ENCODE peak calls at places on chromosomes 2 and 18, in five cellular contexts. One of them, this sample, is unnamed.

GRCh38 chr2:119438128-119438656 is 6.5 kb downstream of the TMEM37 start:
- DNase-seq in mesendoderm: no peak
- DNase-seq in fibroblast of lung: no peak
- DNase-seq in astrocyte: no peak
- DNase-seq in H1: no peak
- DNase-seq in this sample: no peak

GRCh38 chr2:191013876-191014652 is at the start of gene STAT1:
- DNase-seq in mesendoderm: peak
- DNase-seq in fibroblast of lung: peak
- DNase-seq in astrocyte: peak
- DNase-seq in H1: no peak
- DNase-seq in this sample: peak

GRCh38 chr18:30387401-30387800 is 655.1 kb downstream of the DSC3 start:
- DNase-seq in mesendoderm: peak
- DNase-seq in fibroblast of lung: no peak
- DNase-seq in astrocyte: no peak
- DNase-seq in H1: no peak
- DNase-seq in this sample: no peak

GRCh38 chr2:95345415-95346235 is 48.5 kb downstream of the KCNIP3 start:
- DNase-seq in mesendoderm: peak
- DNase-seq in fibroblast of lung: peak
- DNase-seq in astrocyte: peak
- DNase-seq in H1: peak
- DNase-seq in this sample: peak

GRCh38 chr2:20571644-20572215 is 79.2 kb downstream of the HS1BP3 start:
- DNase-seq in mesendoderm: no peak
- DNase-seq in fibroblast of lung: no peak
- DNase-seq in astrocyte: no peak
- DNase-seq in H1: no peak
- DNase-seq in this sample: no peak

GRCh38 chr2:192813341-192813740 is 618.6 kb upstream of the TMEFF2 start:
- DNase-seq in mesendoderm: no peak
- DNase-seq in fibroblast of lung: no peak
- DNase-seq in astrocyte: no peak
- DNase-seq in H1: no peak
- DNase-seq in this sample: no peak

GRCh38 chr2:138209009-138209408 is 244.7 kb downstream of the HNMT start:
- DNase-seq in mesendoderm: no peak
- DNase-seq in fibroblast of lung: peak
- DNase-seq in astrocyte: peak
- DNase-seq in H1: no peak
- DNase-seq in this sample: no peak

GRCh38 chr2:102488063-102488462 is 15.0 kb downstream of the SLC9A4 start:
- DNase-seq in mesendoderm: peak
- DNase-seq in fibroblast of lung: peak
- DNase-seq in astrocyte: peak
- DNase-seq in H1: no peak
- DNase-seq in this sample: no peak

GRCh38 chr2:98908909-98909308 is 27.1 kb downstream of the CRACDL start:
- DNase-seq in mesendoderm: no peak
- DNase-seq in fibroblast of lung: peak
- DNase-seq in astrocyte: peak
- DNase-seq in H1: no peak
- DNase-seq in this sample: no peak

GRCh38 chr18:58535340-58536186 is 93.3 kb downstream of the ALPK2 start:
- DNase-seq in mesendoderm: no peak
- DNase-seq in fibroblast of lung: peak
- DNase-seq in astrocyte: peak
- DNase-seq in H1: no peak
- DNase-seq in this sample: no peak

GRCh38 chr2:165275932-165276331 is 36.7 kb downstream of the SCN2A start:
- DNase-seq in mesendoderm: no peak
- DNase-seq in fibroblast of lung: no peak
- DNase-seq in astrocyte: no peak
- DNase-seq in H1: no peak
- DNase-seq in this sample: no peak

GRCh38 chr2:105812180-105813044 is 67.7 kb downstream of the NCK2 start:
- DNase-seq in mesendoderm: no peak
- DNase-seq in fibroblast of lung: peak
- DNase-seq in astrocyte: peak
- DNase-seq in H1: no peak
- DNase-seq in this sample: no peak

GRCh38 chr2:740446-741293 is 63.5 kb upstream of the TMEM18 start:
- DNase-seq in mesendoderm: peak
- DNase-seq in fibroblast of lung: peak
- DNase-seq in astrocyte: peak
- DNase-seq in H1: peak
- DNase-seq in this sample: no peak

GRCh38 chr2:190408538-190409271 is 550 bp downstream of the MFSD6 start:
- DNase-seq in mesendoderm: peak
- DNase-seq in fibroblast of lung: peak
- DNase-seq in astrocyte: peak
- DNase-seq in H1: no peak
- DNase-seq in this sample: peak

GRCh38 chr2:38301969-38302702 is 74.9 kb downstream of the ATL2 start:
- DNase-seq in mesendoderm: peak
- DNase-seq in fibroblast of lung: no peak
- DNase-seq in astrocyte: no peak
- DNase-seq in H1: no peak
- DNase-seq in this sample: no peak

GRCh38 chr2:197969391-197969893 is 165.0 kb downstream of the PLCL1 start:
- DNase-seq in mesendoderm: no peak
- DNase-seq in fibroblast of lung: peak
- DNase-seq in astrocyte: peak
- DNase-seq in H1: no peak
- DNase-seq in this sample: no peak

GRCh38 chr2:100013892-100014677 is 128.3 kb downstream of the AFF3 start:
- DNase-seq in mesendoderm: peak
- DNase-seq in fibroblast of lung: peak
- DNase-seq in astrocyte: peak
- DNase-seq in H1: peak
- DNase-seq in this sample: no peak

GRCh38 chr2:46885376-46885775 is 30.2 kb downstream of the MCFD2 start:
- DNase-seq in mesendoderm: no peak
- DNase-seq in fibroblast of lung: peak
- DNase-seq in astrocyte: peak
- DNase-seq in H1: no peak
- DNase-seq in this sample: no peak

GRCh38 chr2:226873826-226874225 is 38.0 kb downstream of the RHBDD1 start:
- DNase-seq in mesendoderm: no peak
- DNase-seq in fibroblast of lung: no peak
- DNase-seq in astrocyte: no peak
- DNase-seq in H1: no peak
- DNase-seq in this sample: no peak

GRCh38 chr2:189096769-189097447 is 82.7 kb downstream of the COL5A2 start:
- DNase-seq in mesendoderm: peak
- DNase-seq in fibroblast of lung: peak
- DNase-seq in astrocyte: peak
- DNase-seq in H1: no peak
- DNase-seq in this sample: no peak

GRCh38 chr2:11446733-11447248 is 19.2 kb downstream of the E2F6 start:
- DNase-seq in mesendoderm: peak
- DNase-seq in fibroblast of lung: peak
- DNase-seq in astrocyte: peak
- DNase-seq in H1: peak
- DNase-seq in this sample: no peak

GRCh38 chr2:176642074-176642473 is 372.8 kb downstream of the MTX2 start:
- DNase-seq in mesendoderm: no peak
- DNase-seq in fibroblast of lung: peak
- DNase-seq in astrocyte: peak
- DNase-seq in H1: no peak
- DNase-seq in this sample: no peak

GRCh38 chr2:319059-319600 is 31.2 kb upstream of the ALKAL2 start:
- DNase-seq in mesendoderm: no peak
- DNase-seq in fibroblast of lung: no peak
- DNase-seq in astrocyte: no peak
- DNase-seq in H1: no peak
- DNase-seq in this sample: no peak

GRCh38 chr2:55618025-55618648 is 715 bp upstream of the PPP4R3B start:
- DNase-seq in mesendoderm: peak
- DNase-seq in fibroblast of lung: peak
- DNase-seq in astrocyte: peak
- DNase-seq in H1: no peak
- DNase-seq in this sample: no peak

GRCh38 chr2:20351555-20352229 is 1.0 kb upstream of the PUM2 start:
- DNase-seq in mesendoderm: peak
- DNase-seq in fibroblast of lung: no peak
- DNase-seq in astrocyte: no peak
- DNase-seq in H1: no peak
- DNase-seq in this sample: no peak

GRCh38 chr18:48609820-48610815 is 71.3 kb downstream of the CTIF start:
- DNase-seq in mesendoderm: no peak
- DNase-seq in fibroblast of lung: peak
- DNase-seq in astrocyte: no peak
- DNase-seq in H1: no peak
- DNase-seq in this sample: peak

GRCh38 chr2:102082591-102083586 is 59.7 kb upstream of the IL1R1 start:
- DNase-seq in mesendoderm: no peak
- DNase-seq in fibroblast of lung: peak
- DNase-seq in astrocyte: peak
- DNase-seq in H1: no peak
- DNase-seq in this sample: no peak

GRCh38 chr2:86011449-86011941 is 94.2 kb downstream of the POLR1A start:
- DNase-seq in mesendoderm: no peak
- DNase-seq in fibroblast of lung: no peak
- DNase-seq in astrocyte: no peak
- DNase-seq in H1: no peak
- DNase-seq in this sample: peak

GRCh38 chr18:23183356-23184150 is 48.3 kb downstream of the CABLES1 start:
- DNase-seq in mesendoderm: no peak
- DNase-seq in fibroblast of lung: peak
- DNase-seq in astrocyte: peak
- DNase-seq in H1: no peak
- DNase-seq in this sample: no peak

GRCh38 chr2:63814114-63814513 is 27.6 kb upstream of the UGP2 start:
- DNase-seq in mesendoderm: no peak
- DNase-seq in fibroblast of lung: peak
- DNase-seq in astrocyte: no peak
- DNase-seq in H1: no peak
- DNase-seq in this sample: no peak

GRCh38 chr2:14064346-14064745 is 568.2 kb upstream of the LRATD1 start:
- DNase-seq in mesendoderm: no peak
- DNase-seq in fibroblast of lung: no peak
- DNase-seq in astrocyte: no peak
- DNase-seq in H1: no peak
- DNase-seq in this sample: no peak

GRCh38 chr2:200039847-200040246 is 84.5 kb downstream of the MAIP1 start:
- DNase-seq in mesendoderm: no peak
- DNase-seq in fibroblast of lung: peak
- DNase-seq in astrocyte: peak
- DNase-seq in H1: no peak
- DNase-seq in this sample: no peak

GRCh38 chr2:46781468-46782189 is 134.0 kb downstream of the MCFD2 start:
- DNase-seq in mesendoderm: no peak
- DNase-seq in fibroblast of lung: no peak
- DNase-seq in astrocyte: no peak
- DNase-seq in H1: no peak
- DNase-seq in this sample: no peak

GRCh38 chr2:164189851-164190250 is 431.4 kb downstream of the GRB14 start:
- DNase-seq in mesendoderm: no peak
- DNase-seq in fibroblast of lung: peak
- DNase-seq in astrocyte: peak
- DNase-seq in H1: no peak
- DNase-seq in this sample: no peak

GRCh38 chr2:121283670-121284245 is 1.2 kb downstream of the TFCP2L1 start:
- DNase-seq in mesendoderm: peak
- DNase-seq in fibroblast of lung: no peak
- DNase-seq in astrocyte: no peak
- DNase-seq in H1: no peak
- DNase-seq in this sample: no peak
- H3K4me3 ChIP-seq in mesendoderm: no peak
- H3K4me3 ChIP-seq in fibroblast of lung: no peak
- H3K4me3 ChIP-seq in astrocyte: no peak
- H3K4me3 ChIP-seq in H1: no peak
- H3K4me3 ChIP-seq in this sample: peak

GRCh38 chr2:218406209-218406948 is 6.7 kb downstream of the CTDSP1 start:
- DNase-seq in mesendoderm: peak
- DNase-seq in fibroblast of lung: peak
- DNase-seq in astrocyte: peak
- DNase-seq in H1: peak
- DNase-seq in this sample: peak

GRCh38 chr2:218405365-218406208 is 5.9 kb downstream of the CTDSP1 start:
- DNase-seq in mesendoderm: peak
- DNase-seq in fibroblast of lung: no peak
- DNase-seq in astrocyte: no peak
- DNase-seq in H1: no peak
- DNase-seq in this sample: peak

GRCh38 chr2:218403810-218404209 is 4.1 kb downstream of the CTDSP1 start:
- DNase-seq in mesendoderm: no peak
- DNase-seq in fibroblast of lung: no peak
- DNase-seq in astrocyte: no peak
- DNase-seq in H1: no peak
- DNase-seq in this sample: no peak

GRCh38 chr2:218402911-218403411 is 3.3 kb downstream of the CTDSP1 start:
- DNase-seq in mesendoderm: no peak
- DNase-seq in fibroblast of lung: no peak
- DNase-seq in astrocyte: no peak
- DNase-seq in H1: no peak
- DNase-seq in this sample: no peak

GRCh38 chr2:218404351-218405145 is 4.9 kb downstream of the CTDSP1 start:
- DNase-seq in mesendoderm: no peak
- DNase-seq in fibroblast of lung: no peak
- DNase-seq in astrocyte: no peak
- DNase-seq in H1: no peak
- DNase-seq in this sample: no peak
- H3K27ac ChIP-seq in mesendoderm: no peak
- H3K27ac ChIP-seq in fibroblast of lung: peak
- H3K27ac ChIP-seq in astrocyte: no peak
- H3K27ac ChIP-seq in H1: no peak
- H3K27ac ChIP-seq in this sample: peak

GRCh38 chr2:144511222-144511855 is 8.6 kb downstream of the ZEB2 start:
- DNase-seq in mesendoderm: no peak
- DNase-seq in fibroblast of lung: no peak
- DNase-seq in astrocyte: no peak
- DNase-seq in H1: no peak
- DNase-seq in this sample: no peak
- H3K4me3 ChIP-seq in mesendoderm: no peak
- H3K4me3 ChIP-seq in fibroblast of lung: peak
- H3K4me3 ChIP-seq in astrocyte: no peak
- H3K4me3 ChIP-seq in H1: no peak
- H3K4me3 ChIP-seq in this sample: peak

GRCh38 chr18:9418047-9418690 is 57.1 kb upstream of the RALBP1 start:
- DNase-seq in mesendoderm: no peak
- DNase-seq in fibroblast of lung: no peak
- DNase-seq in astrocyte: no peak
- DNase-seq in H1: no peak
- DNase-seq in this sample: no peak

GRCh38 chr18:9413586-9413985 is 61.7 kb upstream of the RALBP1 start:
- DNase-seq in mesendoderm: no peak
- DNase-seq in fibroblast of lung: peak
- DNase-seq in astrocyte: peak
- DNase-seq in H1: no peak
- DNase-seq in this sample: no peak

GRCh38 chr18:9419956-9420631 is 55.2 kb upstream of the RALBP1 start:
- DNase-seq in mesendoderm: no peak
- DNase-seq in fibroblast of lung: peak
- DNase-seq in astrocyte: peak
- DNase-seq in H1: no peak
- DNase-seq in this sample: no peak

GRCh38 chr18:9421096-9421495 is 54.2 kb upstream of the RALBP1 start:
- DNase-seq in mesendoderm: no peak
- DNase-seq in fibroblast of lung: no peak
- DNase-seq in astrocyte: no peak
- DNase-seq in H1: no peak
- DNase-seq in this sample: no peak

GRCh38 chr18:9417081-9417841 is 58.1 kb upstream of the RALBP1 start:
- DNase-seq in mesendoderm: no peak
- DNase-seq in fibroblast of lung: peak
- DNase-seq in astrocyte: peak
- DNase-seq in H1: no peak
- DNase-seq in this sample: no peak
- H3K27ac ChIP-seq in mesendoderm: no peak
- H3K27ac ChIP-seq in fibroblast of lung: no peak
- H3K27ac ChIP-seq in astrocyte: peak
- H3K27ac ChIP-seq in H1: no peak
- H3K27ac ChIP-seq in this sample: peak